ENCODE peak calls at places on chromosomes 6 and 20, in nine cellular contexts. X is tibial nerve; W is activated CD4-positive, alpha-beta T cell treated with anti-CD3 and anti-CD28 coated beads, Interleukin-2, amount 50 U/mL, for 1 hour; H is amygdala; T is progenitor cell of endocrine pancreas; N is stimulated activated CD4-positive, alpha-beta T cell treated with anti-CD3 and anti-CD28 coated beads, Interleukin-1b, Interleukin-23, amount 100 ng/mL, for 4 hours; Q is neural progenitor cell; C is fibroblast of pulmonary artery; F is EL. R is an unnamed sample.

GRCh38 chr6:11354019-11354418 is 121.6 kb upstream of the NEDD9 start:
- DNase-seq in N (peak), H (no peak), Q (no peak), T (no peak), F (peak), C (peak), W (peak), X (peak), R (peak)

GRCh38 chr20:55961351-55962320 is 43.7 kb downstream of the CBLN4 start:
- DNase-seq in N (no peak), C (no peak), X (peak), F (no peak), Q (no peak), H (no peak), W (no peak), T (no peak), R (no peak)

GRCh38 chr20:717817-718216 is 42.2 kb upstream of the SCRT2 start:
- DNase-seq in Q (no peak), C (no peak), T (no peak), N (no peak), X (no peak), W (no peak), F (no peak), H (no peak), R (no peak)

GRCh38 chr20:55200317-55200716 is 724.9 kb downstream of the DOK5 start:
- DNase-seq in N (no peak), C (no peak), T (no peak), Q (no peak), F (no peak), H (no peak), W (no peak), X (no peak), R (no peak)

GRCh38 chr6:123838612-123839279 is 35.1 kb downstream of the NKAIN2 start:
- DNase-seq in N (no peak), F (no peak), W (no peak), C (no peak), H (no peak), T (no peak), X (no peak), Q (no peak), R (no peak)

GRCh38 chr20:6231551-6231950 is 108.7 kb upstream of the FERMT1 start:
- DNase-seq in H (no peak), X (no peak), F (no peak), W (no peak), T (no peak), N (no peak), Q (no peak), C (peak), R (no peak)

GRCh38 chr20:9985773-9986172 is 49.0 kb upstream of the ANKEF1 start:
- DNase-seq in N (no peak), T (no peak), X (no peak), H (no peak), W (no peak), F (no peak), Q (no peak), C (no peak), R (no peak)

GRCh38 chr6:159640322-159640721 is 52.7 kb downstream of the SOD2 start:
- DNase-seq in N (no peak), F (no peak), T (no peak), X (no peak), W (no peak), C (no peak), H (no peak), Q (no peak), R (no peak)

GRCh38 chr6:13487122-13488014 is at the start of gene GFOD1:
- DNase-seq in F (peak), C (peak), W (peak), Q (peak), N (peak), H (peak), T (peak), X (peak), R (peak)

GRCh38 chr6:161439093-161439492 is 165.2 kb upstream of the AGPAT4 start:
- DNase-seq in F (peak), X (peak), Q (no peak), N (no peak), W (no peak), H (peak), T (no peak), C (peak), R (no peak)

GRCh38 chr6:169035381-169036280 is 218.0 kb downstream of the THBS2 start:
- DNase-seq in C (peak), X (no peak), N (no peak), Q (no peak), T (no peak), F (peak), H (no peak), W (no peak), R (no peak)

GRCh38 chr20:36543187-36544133 is 2.1 kb downstream of the MYL9 start:
- DNase-seq in F (peak), H (peak), N (no peak), X (peak), W (no peak), T (no peak), Q (no peak), C (peak), R (no peak)

GRCh38 chr6:131851049-131851769 is 43.4 kb downstream of the ENPP1 start:
- DNase-seq in Q (no peak), T (no peak), X (no peak), W (no peak), H (no peak), N (no peak), C (no peak), F (no peak), R (no peak)

GRCh38 chr20:4138056-4138455 is 122.7 kb upstream of the RNF24 start:
- DNase-seq in X (no peak), T (no peak), Q (no peak), W (no peak), C (no peak), N (no peak), H (no peak), F (no peak), R (no peak)

GRCh38 chr6:157471077-157471686 is 90.2 kb downstream of the ZDHHC14 start:
- DNase-seq in H (no peak), T (no peak), W (no peak), Q (no peak), X (no peak), N (no peak), C (no peak), F (no peak), R (no peak)

GRCh38 chr6:155329460-155330132 is 15.3 kb upstream of the TFB1M start:
- DNase-seq in F (no peak), T (no peak), N (no peak), X (no peak), Q (no peak), W (no peak), H (no peak), C (no peak), R (no peak)

GRCh38 chr6:44010411-44011349 is 116.6 kb downstream of the MRPL14 start:
- DNase-seq in H (no peak), F (peak), T (no peak), Q (no peak), C (peak), X (no peak), N (no peak), W (no peak), R (no peak)

GRCh38 chr20:40689100-40689942 is at the start of gene MAFB:
- DNase-seq in N (peak), H (peak), X (peak), F (peak), C (peak), W (no peak), Q (peak), T (peak), R (no peak)

GRCh38 chr20:38579219-38579618 is 1.8 kb upstream of the ADIG start:
- DNase-seq in F (no peak), X (no peak), H (no peak), N (no peak), W (no peak), T (no peak), C (no peak), Q (no peak), R (no peak)

GRCh38 chr20:12729326-12729725 is 279.4 kb upstream of the SPTLC3 start:
- DNase-seq in N (no peak), X (no peak), T (no peak), C (no peak), H (no peak), W (no peak), F (no peak), Q (no peak), R (no peak)

GRCh38 chr6:104642871-104643270 is 216.8 kb downstream of the HACE1 start:
- DNase-seq in Q (no peak), N (no peak), F (peak), C (peak), X (no peak), W (no peak), H (no peak), T (no peak), R (no peak)

GRCh38 chr6:53302678-53303360 is 45.9 kb downstream of the ELOVL5 start:
- DNase-seq in F (peak), Q (no peak), H (no peak), C (peak), X (no peak), N (no peak), T (no peak), W (no peak), R (peak)